ENCODE peak calls at places on chromosomes 12 and 14, in five cellular contexts. V, K, E, J and F are unnamed samples.

GRCh38 chr12:83102499-83102898 is 415.8 kb downstream of the TMTC2 start:
- DNase-seq in K (no peak), V (peak; percentile 11), J (no peak), E (no peak), F (no peak)

GRCh38 chr12:89345830-89346740 is 6.2 kb downstream of the DUSP6 start:
- DNase-seq in J (no peak), V (peak; percentile 43), E (peak; percentile 51), K (peak; percentile 88), F (peak; percentile 75)

GRCh38 chr12:6197996-6198395 is 2.2 kb upstream of the CD9 start:
- DNase-seq in K (no peak), J (no peak), V (no peak), E (no peak), F (no peak)

GRCh38 chr12:99131761-99132199 is 486.7 kb downstream of the APAF1 start:
- DNase-seq in E (no peak), V (no peak), J (no peak), K (no peak), F (peak; percentile 79)

GRCh38 chr12:40474630-40475029 is 217.6 kb upstream of the CNTN1 start:
- DNase-seq in K (no peak), J (no peak), E (no peak), V (no peak), F (no peak)

GRCh38 chr12:4355843-4356327 is 23.6 kb downstream of the FGF23 start:
- DNase-seq in V (peak; percentile 33), J (peak; percentile 28), E (peak; percentile 39), K (no peak), F (peak; percentile 99)

GRCh38 chr14:105883066-105884005 is 357.0 kb downstream of the TMEM121 start:
- DNase-seq in J (no peak), E (no peak), V (no peak), K (no peak), F (no peak)

GRCh38 chr12:124774462-124775167 is 89.0 kb downstream of the SCARB1 start:
- DNase-seq in K (peak; percentile 100), J (no peak), E (no peak), V (no peak), F (no peak)

GRCh38 chr12:123260081-123260480 is 11.6 kb downstream of the CDK2AP1 start:
- DNase-seq in J (no peak), K (no peak), E (no peak), V (no peak), F (no peak)

GRCh38 chr14:102528441-102529170 is 19.0 kb upstream of the ANKRD9 start:
- DNase-seq in E (no peak), V (no peak), K (no peak), J (no peak), F (no peak)

GRCh38 chr12:114668151-114668891 is 15.7 kb downstream of the TBX3 start:
- DNase-seq in K (no peak), J (peak; percentile 93), E (peak; percentile 92), V (peak; percentile 70), F (peak; percentile 70)

GRCh38 chr14:51285102-51285501 is 45.1 kb downstream of the TMX1 start:
- DNase-seq in K (peak; percentile 30), V (no peak), E (no peak), J (no peak), F (no peak)

GRCh38 chr14:77106666-77107065 is 8.6 kb downstream of the CIPC start:
- DNase-seq in J (no peak), K (no peak), V (no peak), E (no peak), F (no peak)

GRCh38 chr12:112408621-112409020 is 784 bp downstream of the RPL6 start:
- DNase-seq in J (no peak), V (peak; percentile 34), E (no peak), K (no peak), F (no peak)

GRCh38 chr12:50195832-50196231 is 28.7 kb upstream of the CERS5 start:
- DNase-seq in V (no peak), K (no peak), E (no peak), J (no peak), F (no peak)

GRCh38 chr12:6541371-6542165 is 7.3 kb downstream of the GAPDH start:
- DNase-seq in J (no peak), K (no peak), E (no peak), V (peak; percentile 27), F (no peak)

GRCh38 chr12:49673446-49674317 is 33.5 kb downstream of the FMNL3 start:
- DNase-seq in K (no peak), V (peak; percentile 88), E (peak; percentile 89), J (peak; percentile 47), F (no peak)

GRCh38 chr12:122473543-122474323 is 27.0 kb downstream of the ZCCHC8 start:
- DNase-seq in V (peak; percentile 22), E (no peak), J (no peak), K (peak; percentile 26), F (no peak)

GRCh38 chr14:105971593-105972500 is 445.5 kb downstream of the TMEM121 start:
- DNase-seq in E (no peak), V (no peak), J (no peak), K (no peak), F (no peak)

GRCh38 chr14:98498019-98498885 is 773.7 kb downstream of the BCL11B start:
- DNase-seq in K (no peak), V (no peak), E (no peak), J (no peak), F (no peak)

GRCh38 chr14:98489115-98489514 is 782.9 kb downstream of the BCL11B start:
- DNase-seq in V (no peak), J (no peak), K (no peak), E (no peak), F (no peak)

DNA sequence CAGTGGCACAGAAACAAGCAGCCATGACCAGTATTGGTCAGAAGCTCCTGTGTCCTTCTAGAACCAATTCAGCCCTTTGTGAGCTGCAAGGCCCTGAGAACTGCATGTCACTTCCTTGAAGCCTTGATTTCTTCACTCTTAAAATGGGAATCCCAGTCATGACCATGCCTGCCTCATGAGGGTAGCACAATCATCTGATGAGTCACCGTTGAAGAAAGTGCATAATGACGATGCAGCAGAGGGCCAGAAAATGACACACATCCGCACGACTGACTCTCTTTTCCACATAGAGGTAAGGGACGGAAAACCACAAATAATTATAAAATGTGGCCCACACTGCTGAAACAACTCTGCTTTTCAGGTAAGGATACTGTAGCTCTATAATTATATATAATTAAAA is 777.4 kb downstream of the BCL11B start:
- DNase-seq in E (no peak), J (no peak), V (no peak), K (no peak), F (no peak)
- TF ChIP-seq USF2 in E (no peak), J (no peak), V (no peak), K (no peak), F (no peak)

GRCh38 chr14:92336363-92336762 is 13.4 kb downstream of the SLC24A4 start:
- DNase-seq in E (no peak), K (no peak), V (no peak), J (no peak), F (no peak)

GRCh38 chr14:92339426-92339825 is 16.5 kb downstream of the SLC24A4 start:
- DNase-seq in E (no peak), V (no peak), J (no peak), K (no peak), F (no peak)

GRCh38 chr14:92340071-92340470 is 17.1 kb downstream of the SLC24A4 start:
- DNase-seq in E (no peak), V (no peak), J (no peak), K (no peak), F (no peak)

GRCh38 chr14:92340938-92341337 is 18.0 kb downstream of the SLC24A4 start:
- DNase-seq in V (no peak), K (no peak), J (no peak), E (no peak), F (no peak)

DNA sequence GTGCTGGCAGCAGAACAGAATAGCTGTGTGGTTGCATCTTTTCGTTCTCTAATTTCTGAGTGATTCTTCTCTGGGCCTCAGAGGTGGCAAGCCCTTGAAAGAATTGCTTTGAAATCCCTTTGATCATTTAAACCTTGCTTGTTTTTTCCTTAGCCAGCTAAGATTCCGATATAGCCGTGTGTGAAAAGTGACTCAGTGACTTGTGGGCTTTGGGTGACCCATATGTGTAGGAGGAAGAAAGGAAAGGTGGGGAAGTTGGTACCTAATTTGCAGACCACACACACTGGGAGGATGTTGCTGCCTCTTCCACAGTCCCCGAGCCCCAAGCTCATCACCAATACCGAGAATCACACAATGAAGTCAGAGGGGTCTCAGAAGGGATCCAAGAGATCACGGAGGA is 18.8 kb downstream of the SLC24A4 start:
- DNase-seq in K (no peak), J (no peak), E (no peak), V (no peak), F (no peak)
- TF ChIP-seq JUND in K (no peak), J (no peak), E (no peak), V (no peak), F (no peak)

DNA sequence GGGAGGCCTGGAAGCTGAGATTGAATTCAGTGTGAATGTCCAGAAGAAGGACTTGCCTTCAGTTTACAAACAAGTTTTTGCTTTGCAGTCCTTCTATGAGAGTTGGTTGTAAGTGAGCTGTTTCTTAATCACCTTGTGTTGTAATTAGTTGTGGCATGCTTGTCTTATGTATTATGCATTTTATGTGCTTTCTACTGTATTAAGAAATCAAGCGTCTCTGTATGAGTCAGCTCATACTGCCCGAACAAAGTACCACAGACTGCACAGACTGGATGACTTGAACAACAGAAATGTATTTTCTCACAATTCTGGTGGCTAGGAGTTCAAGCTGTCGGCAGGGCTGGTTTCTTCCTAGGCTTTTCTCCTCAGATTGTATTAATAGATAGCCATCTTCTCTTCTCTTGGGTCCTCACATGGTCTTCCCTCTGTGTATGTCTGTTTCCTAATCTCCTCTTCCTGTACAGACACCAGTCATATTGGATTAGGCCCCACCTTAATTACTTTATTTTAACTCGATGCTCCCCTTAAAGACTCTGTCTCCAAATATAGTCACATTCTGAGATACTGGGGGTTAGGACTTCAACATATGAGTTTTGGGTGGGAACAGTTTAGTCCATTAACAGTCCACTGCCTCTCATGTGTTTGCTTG is 77.8 kb downstream of the FLRT2 start:
- DNase-seq in J (no peak), K (no peak), V (no peak), E (no peak), F (no peak)
- TF ChIP-seq USF2 in J (no peak), K (no peak), V (no peak), E (no peak), F (no peak)

GRCh38 chr12:27517961-27518668 is 5.9 kb upstream of the PPFIBP1 start:
- DNase-seq in E (peak; percentile 68), J (no peak), K (no peak), V (no peak), F (no peak)
- TF ChIP-seq JUND in E (no peak), J (no peak), K (no peak), V (no peak), F (no peak)